ENCODE peak calls at places on chromosomes 3 and 15, in four cellular contexts. One of them, this sample, is unnamed.

GRCh38 chr15:85168642-85169173 is 187.1 kb downstream of the PDE8A start:
- DNase-seq in tibial artery: no peak
- DNase-seq in activated CD4-positive, alpha-beta T cell treated with anti-CD3 and anti-CD28 coated beads, Interleukin-2, amount 50 U/mL, for 4 hours: peak; percentile 23
- DNase-seq in AG08395: no peak
- DNase-seq in this sample: peak; percentile 28

GRCh38 chr3:111963424-111963823 is 15.4 kb upstream of the ABHD10 start:
- DNase-seq in tibial artery: no peak
- DNase-seq in activated CD4-positive, alpha-beta T cell treated with anti-CD3 and anti-CD28 coated beads, Interleukin-2, amount 50 U/mL, for 4 hours: no peak
- DNase-seq in AG08395: peak; percentile 70
- DNase-seq in this sample: peak; percentile 62

GRCh38 chr3:12990306-12990705 is 82.9 kb downstream of the IQSEC1 start:
- DNase-seq in tibial artery: no peak
- DNase-seq in activated CD4-positive, alpha-beta T cell treated with anti-CD3 and anti-CD28 coated beads, Interleukin-2, amount 50 U/mL, for 4 hours: no peak
- DNase-seq in AG08395: no peak
- DNase-seq in this sample: no peak

GRCh38 chr15:94840794-94841587 is 609.6 kb downstream of the MCTP2 start:
- DNase-seq in tibial artery: peak; percentile 67
- DNase-seq in activated CD4-positive, alpha-beta T cell treated with anti-CD3 and anti-CD28 coated beads, Interleukin-2, amount 50 U/mL, for 4 hours: no peak
- DNase-seq in AG08395: peak; percentile 39
- DNase-seq in this sample: peak; percentile 41

GRCh38 chr15:64813075-64813474 is 12.4 kb downstream of the PIF1 start:
- DNase-seq in tibial artery: no peak
- DNase-seq in activated CD4-positive, alpha-beta T cell treated with anti-CD3 and anti-CD28 coated beads, Interleukin-2, amount 50 U/mL, for 4 hours: no peak
- DNase-seq in AG08395: no peak
- DNase-seq in this sample: no peak

GRCh38 chr3:53585042-53585441 is 90.6 kb downstream of the CACNA1D start:
- DNase-seq in tibial artery: no peak
- DNase-seq in activated CD4-positive, alpha-beta T cell treated with anti-CD3 and anti-CD28 coated beads, Interleukin-2, amount 50 U/mL, for 4 hours: no peak
- DNase-seq in AG08395: no peak
- DNase-seq in this sample: no peak

GRCh38 chr3:39138804-39139415 is 14.5 kb downstream of the CSRNP1 start:
- DNase-seq in tibial artery: peak; percentile 25
- DNase-seq in activated CD4-positive, alpha-beta T cell treated with anti-CD3 and anti-CD28 coated beads, Interleukin-2, amount 50 U/mL, for 4 hours: no peak
- DNase-seq in AG08395: peak; percentile 25
- DNase-seq in this sample: peak; percentile 40

GRCh38 chr15:64536244-64536836 is 76.0 kb downstream of the ZNF609 start:
- DNase-seq in tibial artery: no peak
- DNase-seq in activated CD4-positive, alpha-beta T cell treated with anti-CD3 and anti-CD28 coated beads, Interleukin-2, amount 50 U/mL, for 4 hours: peak; percentile 10
- DNase-seq in AG08395: peak; percentile 80
- DNase-seq in this sample: peak; percentile 73

GRCh38 chr3:102165367-102165766 is 269.4 kb upstream of the ZPLD1 start:
- DNase-seq in tibial artery: no peak
- DNase-seq in activated CD4-positive, alpha-beta T cell treated with anti-CD3 and anti-CD28 coated beads, Interleukin-2, amount 50 U/mL, for 4 hours: no peak
- DNase-seq in AG08395: peak; percentile 62
- DNase-seq in this sample: peak; percentile 41

GRCh38 chr3:150958694-150959093 is 13.8 kb downstream of the CLRN1 start:
- DNase-seq in tibial artery: no peak
- DNase-seq in activated CD4-positive, alpha-beta T cell treated with anti-CD3 and anti-CD28 coated beads, Interleukin-2, amount 50 U/mL, for 4 hours: no peak
- DNase-seq in AG08395: no peak
- DNase-seq in this sample: no peak

GRCh38 chr15:26082833-26083174 is 219.7 kb upstream of the ATP10A start:
- DNase-seq in tibial artery: no peak
- DNase-seq in activated CD4-positive, alpha-beta T cell treated with anti-CD3 and anti-CD28 coated beads, Interleukin-2, amount 50 U/mL, for 4 hours: no peak
- DNase-seq in AG08395: no peak
- DNase-seq in this sample: no peak

GRCh38 chr3:129289201-129289921 is 10.7 kb downstream of the HMCES start:
- DNase-seq in tibial artery: no peak
- DNase-seq in activated CD4-positive, alpha-beta T cell treated with anti-CD3 and anti-CD28 coated beads, Interleukin-2, amount 50 U/mL, for 4 hours: no peak
- DNase-seq in AG08395: peak; percentile 52
- DNase-seq in this sample: peak; percentile 52

GRCh38 chr15:93321881-93322282 is 232.9 kb upstream of the RGMA start:
- DNase-seq in tibial artery: no peak
- DNase-seq in activated CD4-positive, alpha-beta T cell treated with anti-CD3 and anti-CD28 coated beads, Interleukin-2, amount 50 U/mL, for 4 hours: no peak
- DNase-seq in AG08395: no peak
- DNase-seq in this sample: no peak

GRCh38 chr3:183306798-183307671 is 54.0 kb downstream of the B3GNT5 start:
- DNase-seq in tibial artery: peak; percentile 82
- DNase-seq in activated CD4-positive, alpha-beta T cell treated with anti-CD3 and anti-CD28 coated beads, Interleukin-2, amount 50 U/mL, for 4 hours: peak; percentile 13
- DNase-seq in AG08395: peak; percentile 25
- DNase-seq in this sample: peak; percentile 39

GRCh38 chr15:73784299-73784698 is 31.1 kb upstream of the INSYN1 start:
- DNase-seq in tibial artery: no peak
- DNase-seq in activated CD4-positive, alpha-beta T cell treated with anti-CD3 and anti-CD28 coated beads, Interleukin-2, amount 50 U/mL, for 4 hours: no peak
- DNase-seq in AG08395: no peak
- DNase-seq in this sample: no peak

GRCh38 chr15:81184188-81184587 is 12.5 kb upstream of the IL16 start:
- DNase-seq in tibial artery: peak; percentile 62
- DNase-seq in activated CD4-positive, alpha-beta T cell treated with anti-CD3 and anti-CD28 coated beads, Interleukin-2, amount 50 U/mL, for 4 hours: no peak
- DNase-seq in AG08395: peak; percentile 83
- DNase-seq in this sample: peak; percentile 86

GRCh38 chr3:153051427-153052095 is 110.5 kb upstream of the RAP2B start:
- DNase-seq in tibial artery: no peak
- DNase-seq in activated CD4-positive, alpha-beta T cell treated with anti-CD3 and anti-CD28 coated beads, Interleukin-2, amount 50 U/mL, for 4 hours: no peak
- DNase-seq in AG08395: peak; percentile 70
- DNase-seq in this sample: peak; percentile 59

GRCh38 chr15:99651023-99651807 is 82.0 kb downstream of the LYSMD4 start:
- DNase-seq in tibial artery: no peak
- DNase-seq in activated CD4-positive, alpha-beta T cell treated with anti-CD3 and anti-CD28 coated beads, Interleukin-2, amount 50 U/mL, for 4 hours: no peak
- DNase-seq in AG08395: peak; percentile 58
- DNase-seq in this sample: peak; percentile 79

GRCh38 chr15:74821091-74821789 is 5.2 kb upstream of the CPLX3 start:
- DNase-seq in tibial artery: no peak
- DNase-seq in activated CD4-positive, alpha-beta T cell treated with anti-CD3 and anti-CD28 coated beads, Interleukin-2, amount 50 U/mL, for 4 hours: no peak
- DNase-seq in AG08395: no peak
- DNase-seq in this sample: no peak

GRCh38 chr3:106120334-106120733 is 251.5 kb upstream of the CBLB start:
- DNase-seq in tibial artery: no peak
- DNase-seq in activated CD4-positive, alpha-beta T cell treated with anti-CD3 and anti-CD28 coated beads, Interleukin-2, amount 50 U/mL, for 4 hours: no peak
- DNase-seq in AG08395: peak; percentile 51
- DNase-seq in this sample: peak; percentile 17

GRCh38 chr3:120536642-120537041 is 59.5 kb upstream of the NDUFB4 start:
- DNase-seq in tibial artery: no peak
- DNase-seq in activated CD4-positive, alpha-beta T cell treated with anti-CD3 and anti-CD28 coated beads, Interleukin-2, amount 50 U/mL, for 4 hours: no peak
- DNase-seq in AG08395: no peak
- DNase-seq in this sample: no peak

GRCh38 chr15:85007741-85008140 is 26.1 kb downstream of the PDE8A start:
- DNase-seq in tibial artery: no peak
- DNase-seq in activated CD4-positive, alpha-beta T cell treated with anti-CD3 and anti-CD28 coated beads, Interleukin-2, amount 50 U/mL, for 4 hours: no peak
- DNase-seq in AG08395: no peak
- DNase-seq in this sample: no peak

GRCh38 chr15:101264011-101264410 is 12.2 kb upstream of the CHSY1 start:
- DNase-seq in tibial artery: no peak
- DNase-seq in activated CD4-positive, alpha-beta T cell treated with anti-CD3 and anti-CD28 coated beads, Interleukin-2, amount 50 U/mL, for 4 hours: no peak
- DNase-seq in AG08395: no peak
- DNase-seq in this sample: no peak

GRCh38 chr3:71903141-71903540 is 118.2 kb upstream of the PROK2 start:
- DNase-seq in tibial artery: peak; percentile 24
- DNase-seq in activated CD4-positive, alpha-beta T cell treated with anti-CD3 and anti-CD28 coated beads, Interleukin-2, amount 50 U/mL, for 4 hours: no peak
- DNase-seq in AG08395: no peak
- DNase-seq in this sample: no peak

GRCh38 chr15:73374599-73374998 is 5.8 kb upstream of the HCN4 start:
- DNase-seq in tibial artery: no peak
- DNase-seq in activated CD4-positive, alpha-beta T cell treated with anti-CD3 and anti-CD28 coated beads, Interleukin-2, amount 50 U/mL, for 4 hours: no peak
- DNase-seq in AG08395: no peak
- DNase-seq in this sample: no peak

GRCh38 chr15:98853593-98854420 is 153.8 kb downstream of the PGPEP1L start:
- DNase-seq in tibial artery: no peak
- DNase-seq in activated CD4-positive, alpha-beta T cell treated with anti-CD3 and anti-CD28 coated beads, Interleukin-2, amount 50 U/mL, for 4 hours: no peak
- DNase-seq in AG08395: no peak
- DNase-seq in this sample: no peak

GRCh38 chr3:182252802-182253201 is 540.5 kb upstream of the ATP11B start:
- DNase-seq in tibial artery: no peak
- DNase-seq in activated CD4-positive, alpha-beta T cell treated with anti-CD3 and anti-CD28 coated beads, Interleukin-2, amount 50 U/mL, for 4 hours: no peak
- DNase-seq in AG08395: no peak
- DNase-seq in this sample: no peak

GRCh38 chr3:197354195-197355059 is 56.0 kb upstream of the DLG1 start:
- DNase-seq in tibial artery: no peak
- DNase-seq in activated CD4-positive, alpha-beta T cell treated with anti-CD3 and anti-CD28 coated beads, Interleukin-2, amount 50 U/mL, for 4 hours: no peak
- DNase-seq in AG08395: peak; percentile 58
- DNase-seq in this sample: peak; percentile 72